ENCODE peak calls at places on chromosomes 16 and 17, in five cellular contexts. One of them, this sample, is unnamed.
A peak's percentile ranks its signal among the peaks of the same experiment; 100 is the strongest.

GRCh38 chr17:63718981-63719380 is 19.1 kb upstream of the LIMD2 start:
- DNase-seq in hepatocyte: no peak
- DNase-seq in fibroblast of lung: peak; percentile 21
- DNase-seq in mammary epithelial cell: no peak
- DNase-seq in PC-3: no peak
- DNase-seq in this sample: no peak

GRCh38 chr16:709651-710499 is 4.3 kb upstream of the FBXL16 start:
- DNase-seq in fibroblast of lung: peak; percentile 87
- DNase-seq in hepatocyte: peak; percentile 71
- DNase-seq in mammary epithelial cell: no peak
- DNase-seq in PC-3: peak; percentile 54
- DNase-seq in this sample: no peak

GRCh38 chr17:73545633-73546032 is 98.6 kb downstream of the SDK2 start:
- DNase-seq in mammary epithelial cell: no peak
- DNase-seq in fibroblast of lung: no peak
- DNase-seq in hepatocyte: no peak
- DNase-seq in PC-3: no peak
- DNase-seq in this sample: no peak

GRCh38 chr17:83080641-83081560 is 1.5 kb downstream of the METRNL start:
- DNase-seq in mammary epithelial cell: no peak
- DNase-seq in fibroblast of lung: peak; percentile 47
- DNase-seq in hepatocyte: peak; percentile 77
- DNase-seq in PC-3: no peak
- DNase-seq in this sample: no peak

GRCh38 chr16:20647736-20648135 is 49.7 kb downstream of the ACSM1 start:
- DNase-seq in mammary epithelial cell: no peak
- DNase-seq in PC-3: no peak
- DNase-seq in fibroblast of lung: no peak
- DNase-seq in hepatocyte: no peak
- DNase-seq in this sample: no peak

GRCh38 chr17:13477180-13477611 is 124.5 kb downstream of the HS3ST3A1 start:
- DNase-seq in PC-3: peak; percentile 39
- DNase-seq in mammary epithelial cell: peak; percentile 17
- DNase-seq in hepatocyte: peak; percentile 39
- DNase-seq in fibroblast of lung: peak; percentile 75
- DNase-seq in this sample: no peak

GRCh38 chr17:44922136-44922535 is 6.8 kb upstream of the GFAP start:
- DNase-seq in PC-3: no peak
- DNase-seq in fibroblast of lung: no peak
- DNase-seq in mammary epithelial cell: no peak
- DNase-seq in hepatocyte: no peak
- DNase-seq in this sample: no peak

GRCh38 chr17:48356866-48357265 is 73.1 kb downstream of the SKAP1 start:
- DNase-seq in hepatocyte: no peak
- DNase-seq in fibroblast of lung: no peak
- DNase-seq in mammary epithelial cell: no peak
- DNase-seq in PC-3: no peak
- DNase-seq in this sample: no peak

GRCh38 chr17:66918896-66919295 is 45.6 kb upstream of the CACNG4 start:
- DNase-seq in hepatocyte: no peak
- DNase-seq in fibroblast of lung: no peak
- DNase-seq in PC-3: no peak
- DNase-seq in mammary epithelial cell: no peak
- DNase-seq in this sample: no peak

GRCh38 chr17:61407211-61407911 is 7.7 kb downstream of the TBX2 start:
- DNase-seq in hepatocyte: no peak
- DNase-seq in fibroblast of lung: no peak
- DNase-seq in mammary epithelial cell: no peak
- DNase-seq in PC-3: no peak
- DNase-seq in this sample: no peak

GRCh38 chr17:77602883-77603640 is 355.4 kb upstream of the TNRC6C start:
- DNase-seq in fibroblast of lung: no peak
- DNase-seq in hepatocyte: no peak
- DNase-seq in mammary epithelial cell: no peak
- DNase-seq in PC-3: no peak
- DNase-seq in this sample: no peak

GRCh38 chr17:82882715-82883446 is 43.1 kb upstream of the ZNF750 start:
- DNase-seq in PC-3: no peak
- DNase-seq in hepatocyte: peak; percentile 51
- DNase-seq in fibroblast of lung: no peak
- DNase-seq in mammary epithelial cell: no peak
- DNase-seq in this sample: no peak

GRCh38 chr16:72149676-72150464 is 22.1 kb downstream of the PMFBP1 start:
- DNase-seq in fibroblast of lung: no peak
- DNase-seq in mammary epithelial cell: no peak
- DNase-seq in PC-3: no peak
- DNase-seq in hepatocyte: no peak
- DNase-seq in this sample: no peak

GRCh38 chr17:50201226-50201854 is at the start of gene COL1A1:
- DNase-seq in mammary epithelial cell: no peak
- DNase-seq in hepatocyte: peak; percentile 85
- DNase-seq in fibroblast of lung: peak; percentile 86
- DNase-seq in PC-3: no peak
- DNase-seq in this sample: no peak

GRCh38 chr16:1073262-1073558 is 663 bp downstream of the SSTR5 start:
- DNase-seq in hepatocyte: no peak
- DNase-seq in fibroblast of lung: no peak
- DNase-seq in PC-3: no peak
- DNase-seq in mammary epithelial cell: no peak
- DNase-seq in this sample: no peak

GRCh38 chr16:65426484-65426883 is 304.6 kb upstream of the CDH11 start:
- DNase-seq in PC-3: no peak
- DNase-seq in mammary epithelial cell: no peak
- DNase-seq in hepatocyte: no peak
- DNase-seq in fibroblast of lung: peak; percentile 22
- DNase-seq in this sample: no peak

GRCh38 chr16:78022347-78022746 is at the start of gene CLEC3A:
- DNase-seq in fibroblast of lung: peak; percentile 5
- DNase-seq in mammary epithelial cell: no peak
- DNase-seq in PC-3: no peak
- DNase-seq in hepatocyte: peak; percentile 19
- DNase-seq in this sample: no peak

GRCh38 chr17:41456206-41456605 is 11.0 kb downstream of the KRT32 start:
- DNase-seq in fibroblast of lung: no peak
- DNase-seq in mammary epithelial cell: no peak
- DNase-seq in hepatocyte: no peak
- DNase-seq in PC-3: no peak
- DNase-seq in this sample: no peak

GRCh38 chr17:38852771-38853291 is 690 bp downstream of the RPL23 start:
- DNase-seq in PC-3: no peak
- DNase-seq in fibroblast of lung: no peak
- DNase-seq in mammary epithelial cell: no peak
- DNase-seq in hepatocyte: no peak
- DNase-seq in this sample: no peak

GRCh38 chr17:74873874-74874614 is 1.2 kb upstream of the FDXR start:
- DNase-seq in hepatocyte: no peak
- DNase-seq in fibroblast of lung: no peak
- DNase-seq in mammary epithelial cell: no peak
- DNase-seq in PC-3: peak; percentile 30
- DNase-seq in this sample: no peak

GRCh38 chr16:13110124-13110796 is 208.9 kb downstream of the SHISA9 start:
- DNase-seq in hepatocyte: peak; percentile 70
- DNase-seq in fibroblast of lung: peak; percentile 60
- DNase-seq in mammary epithelial cell: peak; percentile 98
- DNase-seq in PC-3: no peak
- DNase-seq in this sample: peak; percentile 40

GRCh38 chr17:29390856-29391631 is 881 bp downstream of the TAOK1 start:
- DNase-seq in PC-3: no peak
- DNase-seq in hepatocyte: peak; percentile 62
- DNase-seq in mammary epithelial cell: peak; percentile 32
- DNase-seq in fibroblast of lung: peak; percentile 28
- DNase-seq in this sample: no peak

GRCh38 chr16:901715-902601 is 68.8 kb downstream of the LMF1 start:
- DNase-seq in hepatocyte: no peak
- DNase-seq in mammary epithelial cell: no peak
- DNase-seq in PC-3: no peak
- DNase-seq in fibroblast of lung: no peak
- DNase-seq in this sample: no peak

GRCh38 chr16:83513006-83513755 is 294.6 kb upstream of the HSBP1 start:
- DNase-seq in PC-3: peak; percentile 44
- DNase-seq in fibroblast of lung: peak; percentile 90
- DNase-seq in mammary epithelial cell: peak; percentile 85
- DNase-seq in hepatocyte: no peak
- DNase-seq in this sample: no peak

GRCh38 chr16:68503334-68503733 is 35.8 kb upstream of the ZFP90 start:
- DNase-seq in PC-3: peak; percentile 28
- DNase-seq in mammary epithelial cell: peak; percentile 54
- DNase-seq in fibroblast of lung: no peak
- DNase-seq in hepatocyte: no peak
- DNase-seq in this sample: no peak

GRCh38 chr17:72687941-72688340 is 404.5 kb downstream of the SLC39A11 start:
- DNase-seq in PC-3: no peak
- DNase-seq in hepatocyte: no peak
- DNase-seq in fibroblast of lung: no peak
- DNase-seq in mammary epithelial cell: peak; percentile 80
- DNase-seq in this sample: no peak

GRCh38 chr17:63609820-63610573 is 9.3 kb downstream of the TACO1 start:
- DNase-seq in PC-3: no peak
- DNase-seq in mammary epithelial cell: no peak
- DNase-seq in hepatocyte: no peak
- DNase-seq in fibroblast of lung: no peak
- DNase-seq in this sample: no peak

DNA sequence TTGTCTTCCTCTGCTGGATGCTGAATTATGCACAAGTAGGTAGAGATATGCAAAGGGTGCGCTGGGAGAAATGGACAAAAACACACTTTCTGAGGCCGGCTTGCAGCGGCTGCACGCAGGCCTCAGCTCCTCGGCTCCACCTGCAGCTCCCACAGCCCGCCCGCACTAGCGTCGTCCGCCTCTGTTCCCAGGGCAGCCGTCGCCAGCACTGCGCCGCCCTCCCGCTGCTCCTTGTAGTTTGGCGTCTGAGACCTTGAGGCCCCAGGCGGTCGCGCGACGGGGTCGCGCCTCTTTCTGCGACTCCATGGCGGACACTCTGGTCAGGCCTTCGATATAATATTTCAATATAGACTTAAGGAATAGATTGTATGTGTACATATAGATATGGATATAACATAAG is 24.8 kb downstream of the SLFN12 start:
- DNase-seq in fibroblast of lung: no peak
- DNase-seq in PC-3: no peak
- DNase-seq in hepatocyte: no peak
- DNase-seq in mammary epithelial cell: no peak
- DNase-seq in this sample: no peak
- TF ChIP-seq EZH2 in fibroblast of lung: no peak
- TF ChIP-seq EZH2 in PC-3: no peak
- TF ChIP-seq EZH2 in hepatocyte: no peak
- TF ChIP-seq EZH2 in mammary epithelial cell: no peak
- TF ChIP-seq EZH2 in this sample: no peak

DNA sequence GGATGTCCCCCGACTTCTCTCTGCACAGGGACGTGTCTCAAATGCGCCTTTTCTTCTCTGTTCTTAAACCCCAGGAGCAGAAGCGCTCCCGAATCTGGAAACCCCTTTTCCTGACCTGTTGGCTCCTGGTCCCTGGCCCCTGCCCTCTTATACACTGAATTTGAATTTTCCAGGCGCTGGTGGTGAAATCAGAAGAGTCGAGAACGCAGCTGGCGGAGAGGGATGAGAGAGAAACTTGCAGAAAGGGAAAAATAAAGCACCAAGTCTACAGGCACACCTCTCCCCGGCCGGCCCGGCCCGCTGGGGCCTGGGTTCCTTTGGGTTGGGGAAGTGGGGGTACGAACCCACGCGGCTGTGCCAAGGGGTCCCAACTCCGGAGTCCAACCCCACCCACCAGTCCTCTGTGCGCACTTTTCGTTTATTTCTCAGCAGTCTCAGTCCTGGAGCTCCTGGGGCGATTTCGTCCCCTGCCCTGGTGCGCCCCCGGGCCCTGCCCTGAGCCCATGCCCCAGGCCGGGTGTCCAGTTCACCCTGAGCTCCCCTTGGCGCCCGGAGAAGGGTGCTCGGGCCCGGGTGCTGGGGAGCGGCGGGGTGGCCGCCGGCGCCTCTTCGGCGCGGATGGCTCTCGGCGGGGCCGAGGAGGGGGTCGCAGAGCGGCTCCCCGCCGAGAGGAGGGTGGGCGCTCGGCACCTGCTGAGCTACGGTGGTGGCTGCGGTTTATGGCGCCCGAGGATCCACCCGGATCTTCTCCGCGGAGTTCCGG is 15.5 kb upstream of the CBX8 start:
- DNase-seq in PC-3: no peak
- DNase-seq in mammary epithelial cell: no peak
- DNase-seq in fibroblast of lung: no peak
- DNase-seq in hepatocyte: no peak
- DNase-seq in this sample: no peak
- TF ChIP-seq EZH2 in PC-3: no peak
- TF ChIP-seq EZH2 in mammary epithelial cell: no peak
- TF ChIP-seq EZH2 in fibroblast of lung: peak; percentile 85
- TF ChIP-seq EZH2 in hepatocyte: peak; percentile 96
- TF ChIP-seq EZH2 in this sample: peak; percentile 49

DNA sequence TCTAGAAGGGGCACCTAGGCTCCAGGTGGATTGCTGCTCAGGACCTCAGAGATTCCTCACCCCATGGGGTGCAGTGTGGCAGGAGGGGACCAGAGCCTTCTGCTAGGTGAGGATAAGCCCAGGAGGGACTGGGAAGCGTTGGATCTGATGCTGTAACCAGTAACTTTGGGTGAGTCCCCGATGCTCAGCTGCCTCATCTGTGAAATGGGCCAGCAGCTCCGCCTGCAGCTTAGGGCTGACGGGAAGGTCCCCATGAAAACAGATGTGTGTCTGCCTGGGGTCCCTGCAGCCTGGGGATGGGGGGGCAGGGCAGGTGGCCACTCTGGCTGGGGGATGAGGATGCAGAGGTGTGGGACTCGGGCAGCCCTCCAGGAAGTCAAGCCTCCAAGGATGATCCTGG is 2.7 kb upstream of the CASKIN1 start:
- DNase-seq in hepatocyte: no peak
- DNase-seq in fibroblast of lung: no peak
- DNase-seq in mammary epithelial cell: no peak
- DNase-seq in PC-3: no peak
- DNase-seq in this sample: no peak
- TF ChIP-seq EZH2 in hepatocyte: no peak
- TF ChIP-seq EZH2 in fibroblast of lung: no peak
- TF ChIP-seq EZH2 in mammary epithelial cell: no peak
- TF ChIP-seq EZH2 in PC-3: no peak
- TF ChIP-seq EZH2 in this sample: no peak

GRCh38 chr17:385195-385835 is 32.7 kb upstream of the RPH3AL start:
- DNase-seq in mammary epithelial cell: peak; percentile 14
- DNase-seq in hepatocyte: peak; percentile 74
- DNase-seq in fibroblast of lung: peak; percentile 19
- DNase-seq in PC-3: peak; percentile 13
- DNase-seq in this sample: no peak
- TF ChIP-seq EZH2 in mammary epithelial cell: no peak
- TF ChIP-seq EZH2 in hepatocyte: no peak
- TF ChIP-seq EZH2 in fibroblast of lung: no peak
- TF ChIP-seq EZH2 in PC-3: no peak
- TF ChIP-seq EZH2 in this sample: peak; percentile 70

GRCh38 chr17:31743767-31744166 is 115.3 kb downstream of the COPRS start:
- DNase-seq in fibroblast of lung: peak; percentile 62
- DNase-seq in PC-3: no peak
- DNase-seq in hepatocyte: peak; percentile 21
- DNase-seq in mammary epithelial cell: no peak
- DNase-seq in this sample: no peak
- TF ChIP-seq EZH2 in fibroblast of lung: no peak
- TF ChIP-seq EZH2 in PC-3: no peak
- TF ChIP-seq EZH2 in hepatocyte: no peak
- TF ChIP-seq EZH2 in mammary epithelial cell: no peak
- TF ChIP-seq EZH2 in this sample: no peak

GRCh38 chr16:85462405-85463227 is 150.5 kb upstream of the GSE1 start:
- DNase-seq in mammary epithelial cell: no peak
- DNase-seq in hepatocyte: peak; percentile 80
- DNase-seq in fibroblast of lung: no peak
- DNase-seq in PC-3: no peak
- DNase-seq in this sample: no peak
- TF ChIP-seq EZH2 in mammary epithelial cell: no peak
- TF ChIP-seq EZH2 in hepatocyte: no peak
- TF ChIP-seq EZH2 in fibroblast of lung: peak; percentile 11
- TF ChIP-seq EZH2 in PC-3: no peak
- TF ChIP-seq EZH2 in this sample: no peak

GRCh38 chr17:16491131-16491702 is 776 bp downstream of the LRRC75A start:
- DNase-seq in mammary epithelial cell: no peak
- DNase-seq in PC-3: peak; percentile 24
- DNase-seq in fibroblast of lung: no peak
- DNase-seq in hepatocyte: peak; percentile 58
- DNase-seq in this sample: no peak
- TF ChIP-seq EZH2 in mammary epithelial cell: no peak
- TF ChIP-seq EZH2 in PC-3: no peak
- TF ChIP-seq EZH2 in fibroblast of lung: no peak
- TF ChIP-seq EZH2 in hepatocyte: no peak
- TF ChIP-seq EZH2 in this sample: peak; percentile 66